ENCODE peak calls at places on chromosomes 16 and 17, in four cellular contexts. One of them, this sample, is unnamed. For H3K4me1, the result is how much of the 10 kb centered on the place peaks cover.

GRCh38 chr17:46977348-46977747 is 1.7 kb downstream of the RPRML start:
- DNase-seq in adrenal gland: no peak
- DNase-seq in body of pancreas: peak
- DNase-seq in sigmoid colon: no peak
- DNase-seq in this sample: peak

GRCh38 chr17:59435238-59435637 is 103.8 kb downstream of the YPEL2 start:
- DNase-seq in adrenal gland: no peak
- DNase-seq in body of pancreas: no peak
- DNase-seq in sigmoid colon: no peak
- DNase-seq in this sample: no peak

GRCh38 chr16:11205754-11206459 is 50.1 kb downstream of the SOCS1 start:
- DNase-seq in adrenal gland: peak
- DNase-seq in body of pancreas: no peak
- DNase-seq in sigmoid colon: no peak
- DNase-seq in this sample: no peak

GRCh38 chr16:89434490-89434889 is 55.9 kb downstream of the ANKRD11 start:
- DNase-seq in adrenal gland: peak
- DNase-seq in body of pancreas: no peak
- DNase-seq in sigmoid colon: no peak
- DNase-seq in this sample: no peak

GRCh38 chr17:69606142-69606800 is 191.8 kb downstream of the MAP2K6 start:
- DNase-seq in adrenal gland: no peak
- DNase-seq in body of pancreas: no peak
- DNase-seq in sigmoid colon: no peak
- DNase-seq in this sample: no peak

GRCh38 chr17:8068736-8069586 is 18.6 kb downstream of the ALOX12B start:
- DNase-seq in adrenal gland: peak
- DNase-seq in body of pancreas: no peak
- DNase-seq in sigmoid colon: peak
- DNase-seq in this sample: peak

GRCh38 chr16:81697321-81697885 is 81.7 kb upstream of the PLCG2 start:
- DNase-seq in adrenal gland: peak
- DNase-seq in body of pancreas: peak
- DNase-seq in sigmoid colon: no peak
- DNase-seq in this sample: no peak

GRCh38 chr16:57998484-57998883 is 2.0 kb downstream of the ZNF319 start:
- DNase-seq in adrenal gland: no peak
- DNase-seq in body of pancreas: no peak
- DNase-seq in sigmoid colon: no peak
- DNase-seq in this sample: no peak

GRCh38 chr17:76733618-76733957 is 3.5 kb downstream of the SRSF2 start:
- DNase-seq in adrenal gland: no peak
- DNase-seq in body of pancreas: no peak
- DNase-seq in sigmoid colon: no peak
- DNase-seq in this sample: no peak

GRCh38 chr17:62781356-62781755 is 26.8 kb downstream of the MARCHF10 start:
- DNase-seq in adrenal gland: no peak
- DNase-seq in body of pancreas: no peak
- DNase-seq in sigmoid colon: no peak
- DNase-seq in this sample: no peak

GRCh38 chr16:71537643-71538042 is 11.4 kb downstream of the CHST4 start:
- DNase-seq in adrenal gland: peak
- DNase-seq in body of pancreas: peak
- DNase-seq in sigmoid colon: no peak
- DNase-seq in this sample: no peak

GRCh38 chr17:15954222-15954621 is 9.3 kb downstream of the ADORA2B start:
- DNase-seq in adrenal gland: no peak
- DNase-seq in body of pancreas: no peak
- DNase-seq in sigmoid colon: peak
- DNase-seq in this sample: no peak

GRCh38 chr17:79224476-79224875 is 149.9 kb downstream of the ENGASE start:
- DNase-seq in adrenal gland: no peak
- DNase-seq in body of pancreas: no peak
- DNase-seq in sigmoid colon: no peak
- DNase-seq in this sample: no peak

GRCh38 chr16:66524601-66525164 is 25.2 kb downstream of the TK2 start:
- DNase-seq in adrenal gland: no peak
- DNase-seq in body of pancreas: no peak
- DNase-seq in sigmoid colon: no peak
- DNase-seq in this sample: no peak

GRCh38 chr16:86988920-86989715 is 328.1 kb downstream of the C16orf95 start:
- DNase-seq in adrenal gland: no peak
- DNase-seq in body of pancreas: no peak
- DNase-seq in sigmoid colon: peak
- DNase-seq in this sample: no peak

GRCh38 chr16:74667215-74667765 is 613 bp upstream of the RFWD3 start:
- DNase-seq in adrenal gland: no peak
- DNase-seq in body of pancreas: peak
- DNase-seq in sigmoid colon: peak
- DNase-seq in this sample: peak

GRCh38 chr17:14482715-14483114 is 181.8 kb downstream of the HS3ST3B1 start:
- DNase-seq in adrenal gland: no peak
- DNase-seq in body of pancreas: no peak
- DNase-seq in sigmoid colon: no peak
- DNase-seq in this sample: no peak

GRCh38 chr17:29386760-29387159 is 3.4 kb upstream of the TAOK1 start:
- DNase-seq in adrenal gland: no peak
- DNase-seq in body of pancreas: no peak
- DNase-seq in sigmoid colon: no peak
- DNase-seq in this sample: no peak

GRCh38 chr16:75087040-75087979 is 29.3 kb downstream of the LDHD start:
- DNase-seq in adrenal gland: no peak
- DNase-seq in body of pancreas: no peak
- DNase-seq in sigmoid colon: peak
- DNase-seq in this sample: peak

GRCh38 chr16:526181-527014 is 1.1 kb upstream of the CAPN15 start:
- DNase-seq in adrenal gland: peak
- DNase-seq in body of pancreas: peak
- DNase-seq in sigmoid colon: peak
- DNase-seq in this sample: peak

GRCh38 chr16:77898671-77899211 is 110.4 kb downstream of the VAT1L start:
- DNase-seq in adrenal gland: peak
- DNase-seq in body of pancreas: peak
- DNase-seq in sigmoid colon: no peak
- DNase-seq in this sample: no peak

GRCh38 chr17:79617740-79618382 is 7.0 kb upstream of the RBFOX3 start:
- DNase-seq in adrenal gland: no peak
- DNase-seq in body of pancreas: no peak
- DNase-seq in sigmoid colon: peak
- DNase-seq in this sample: no peak

DNA sequence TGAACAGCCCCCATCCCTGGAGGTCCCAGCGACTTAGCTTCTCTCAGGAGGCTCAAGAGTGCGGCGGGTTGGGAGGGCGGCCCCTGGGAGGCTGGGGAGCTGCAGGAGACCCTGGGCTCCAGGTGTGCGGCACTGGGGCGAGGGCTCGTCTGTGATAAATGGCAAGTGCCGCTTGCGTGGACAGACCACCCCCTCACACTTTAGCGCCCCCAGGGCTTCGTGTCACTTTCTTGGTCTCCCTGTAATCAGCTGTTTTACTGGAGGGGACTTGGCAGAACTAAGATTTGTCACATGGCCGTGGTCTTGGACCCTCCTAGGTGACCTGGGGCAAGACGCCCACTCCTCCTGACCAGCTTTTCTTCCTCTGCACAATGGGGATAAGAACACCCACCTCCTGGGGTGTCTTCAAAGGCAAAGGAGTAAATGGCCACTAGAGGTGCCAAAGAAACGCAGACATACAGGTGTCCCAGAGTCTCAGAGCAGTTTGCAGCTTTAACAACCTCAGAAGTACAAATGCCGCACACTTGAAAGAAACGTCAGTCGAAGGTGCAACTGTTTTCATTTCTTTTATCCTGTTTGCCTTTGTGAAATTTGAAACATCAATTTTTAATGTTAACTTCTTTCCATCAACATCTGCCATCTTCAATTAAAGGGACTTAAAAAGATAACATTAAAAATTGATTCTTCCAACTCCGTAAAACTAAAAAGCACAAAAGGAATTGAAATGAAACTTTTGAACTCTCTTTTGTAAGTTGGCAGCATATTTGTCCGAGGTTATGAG is 946 bp downstream of the OSGIN1 start:
- DNase-seq in adrenal gland: no peak
- DNase-seq in body of pancreas: peak
- DNase-seq in sigmoid colon: no peak
- DNase-seq in this sample: no peak
- TF ChIP-seq POLR2A in adrenal gland: no peak
- TF ChIP-seq POLR2A in body of pancreas: no peak
- TF ChIP-seq POLR2A in sigmoid colon: no peak
- TF ChIP-seq POLR2A in this sample: no peak

GRCh38 chr17:82835766-82836512 is 3.9 kb downstream of the ZNF750 start:
- DNase-seq in adrenal gland: no peak
- DNase-seq in body of pancreas: no peak
- DNase-seq in sigmoid colon: peak
- DNase-seq in this sample: no peak

GRCh38 chr17:82836823-82837357 is 2.9 kb downstream of the ZNF750 start:
- DNase-seq in adrenal gland: no peak
- DNase-seq in body of pancreas: no peak
- DNase-seq in sigmoid colon: peak
- DNase-seq in this sample: no peak

GRCh38 chr17:82832881-82833475 is 6.8 kb downstream of the ZNF750 start:
- DNase-seq in adrenal gland: no peak
- DNase-seq in body of pancreas: no peak
- DNase-seq in sigmoid colon: peak
- DNase-seq in this sample: no peak

GRCh38 chr17:82837586-82838320 is 2.1 kb downstream of the ZNF750 start:
- DNase-seq in adrenal gland: no peak
- DNase-seq in body of pancreas: no peak
- DNase-seq in sigmoid colon: peak
- DNase-seq in this sample: no peak

DNA sequence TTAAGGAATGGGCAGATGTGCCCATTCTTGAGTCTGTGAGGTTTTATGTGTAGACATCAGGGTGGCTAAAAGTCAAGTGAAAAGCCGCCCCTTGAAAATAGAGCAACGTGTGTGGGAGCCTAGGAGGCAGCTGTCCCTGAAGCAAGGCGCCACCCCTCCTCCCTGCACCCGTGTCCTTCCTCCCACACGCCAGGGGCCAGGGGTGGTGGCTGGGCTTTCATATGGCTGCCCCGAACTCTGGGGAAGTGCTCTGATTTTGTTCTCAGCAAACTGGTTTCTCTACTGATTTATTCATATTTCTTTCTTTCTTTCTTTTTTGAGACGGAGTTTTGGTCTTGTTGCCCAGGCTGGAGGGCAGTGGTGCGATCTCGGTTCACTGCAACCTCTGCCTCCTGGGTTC is 4.7 kb downstream of the ZNF750 start:
- DNase-seq in adrenal gland: no peak
- DNase-seq in body of pancreas: no peak
- DNase-seq in sigmoid colon: no peak
- DNase-seq in this sample: no peak
- H3K4me1 ChIP-seq in adrenal gland: under half
- H3K4me1 ChIP-seq in body of pancreas: under half
- H3K4me1 ChIP-seq in sigmoid colon: under half
- H3K4me1 ChIP-seq in this sample: under half

GRCh38 chr17:45147581-45148182 is 593 bp upstream of the HEXIM1 start:
- DNase-seq in adrenal gland: peak
- DNase-seq in body of pancreas: peak
- DNase-seq in sigmoid colon: peak
- DNase-seq in this sample: peak
- TF ChIP-seq POLR2A in adrenal gland: peak
- TF ChIP-seq POLR2A in body of pancreas: no peak
- TF ChIP-seq POLR2A in sigmoid colon: no peak
- TF ChIP-seq POLR2A in this sample: no peak

GRCh38 chr17:67378444-67379250 is 1.6 kb downstream of the PITPNC1 start:
- DNase-seq in adrenal gland: peak
- DNase-seq in body of pancreas: peak
- DNase-seq in sigmoid colon: peak
- DNase-seq in this sample: peak
- H3K4me1 ChIP-seq in adrenal gland: under half
- H3K4me1 ChIP-seq in body of pancreas: under half
- H3K4me1 ChIP-seq in sigmoid colon: under half
- H3K4me1 ChIP-seq in this sample: under half